ENCODE peak calls at places on chromosome 3, in five cellular contexts. X is nephron progenitor cell; D is bronchial epithelial cell; N is activated T-helper 1 cell treated with anti-CD3 and anti-CD28 coated beads, Interleukin-12 subunit alpha, Interleukin-12 subunit beta, Interleukin-2, Interleukin-4 antibody, amounts not matched to agents 30 ng/mL and 10 ng/mL and 1 ng/mL, durations not matched to agents 14 hours and 24 hours and 36 hours; M is fibroblast of the conjunctiva. R is an unnamed sample.

GRCh38 chr3:172195393-172195754 is 156.0 kb downstream of the FNDC3B start:
- DNase-seq in X (no peak), D (no peak), N (no peak), M (no peak), R (no peak)

GRCh38 chr3:158770254-158771017 is 31.4 kb upstream of the MFSD1 start:
- DNase-seq in X (no peak), D (peak), N (no peak), M (no peak), R (peak)

GRCh38 chr3:165103616-165104015 is 25.3 kb upstream of the SI start:
- DNase-seq in X (no peak), D (peak), N (no peak), M (no peak), R (no peak)

GRCh38 chr3:45604999-45605398 is 10.4 kb downstream of the LIMD1 start:
- DNase-seq in X (no peak), D (no peak), N (no peak), M (no peak), R (no peak)

GRCh38 chr3:147406255-147407023 is at the start of gene ZIC4:
- DNase-seq in X (no peak), D (no peak), N (no peak), M (no peak), R (no peak)

GRCh38 chr3:140021269-140021668 is 86.3 kb downstream of the CLSTN2 start:
- DNase-seq in X (no peak), D (no peak), N (no peak), M (no peak), R (no peak)

GRCh38 chr3:114444216-114444615 is 150.4 kb downstream of the TIGIT start:
- DNase-seq in X (no peak), D (no peak), N (no peak), M (no peak), R (no peak)

GRCh38 chr3:85835857-85836470 is 877.2 kb downstream of the CADM2 start:
- DNase-seq in X (no peak), D (no peak), N (no peak), M (no peak), R (no peak)

R was measured in HTR-8/SVneo.